ENCODE peak calls at places on chromosomes 6 and 20, in five cellular contexts. A is kidney, I is PC-9, F is pancreas, J is uterus. Z is an unnamed sample. For H3K36me3, the result is how much of the 10 kb centered on the place peaks cover.

GRCh38 chr6:136979206-136979605 is 57.1 kb downstream of the SLC35D3 start:
- DNase-seq in J (no peak), I (no peak), F (no peak), A (no peak), Z (no peak)

GRCh38 chr20:52193886-52194545 is 2.4 kb upstream of the ZFP64 start:
- DNase-seq in F (no peak), A (no peak), J (no peak), I (no peak), Z (no peak)

GRCh38 chr6:34145161-34146020 is 496 bp downstream of the GRM4 start:
- DNase-seq in I (no peak), A (peak), F (peak), J (no peak), Z (no peak)

GRCh38 chr20:49543071-49543857 is 24.7 kb downstream of the PTGIS start:
- DNase-seq in I (no peak), A (no peak), J (no peak), F (no peak), Z (no peak)

GRCh38 chr6:31180500-31180899 is 10.0 kb upstream of the POU5F1 start:
- DNase-seq in F (peak), J (peak), I (no peak), A (peak), Z (peak)

GRCh38 chr20:19913927-19914614 is 103.1 kb upstream of the NAA20 start:
- DNase-seq in I (peak), A (no peak), J (no peak), F (no peak), Z (no peak)

GRCh38 chr6:169738972-169739529 is 12.3 kb downstream of the DYNLT2 start:
- DNase-seq in A (no peak), J (no peak), F (no peak), I (no peak), Z (no peak)

GRCh38 chr6:33896391-33897192 is 92.8 kb upstream of the MLN start:
- DNase-seq in A (peak), J (peak), F (no peak), I (no peak), Z (no peak)

GRCh38 chr6:4129446-4129845 is 5.9 kb downstream of the ECI2 start:
- DNase-seq in A (no peak), F (no peak), I (no peak), J (no peak), Z (no peak)

GRCh38 chr6:11363881-11364576 is 131.6 kb upstream of the NEDD9 start:
- DNase-seq in I (no peak), J (no peak), F (no peak), A (no peak), Z (no peak)

GRCh38 chr20:25139061-25139705 is 56.3 kb upstream of the ENTPD6 start:
- DNase-seq in F (no peak), J (no peak), I (no peak), A (no peak), Z (no peak)

GRCh38 chr6:141472123-141472522 is 660.6 kb upstream of the GJE1 start:
- DNase-seq in F (no peak), J (no peak), A (no peak), I (no peak), Z (no peak)

GRCh38 chr20:53080969-53081871 is 109.1 kb downstream of the TSHZ2 start:
- DNase-seq in I (no peak), J (no peak), F (peak), A (no peak), Z (no peak)

GRCh38 chr20:52889225-52889624 is 82.9 kb upstream of the TSHZ2 start:
- DNase-seq in I (no peak), A (no peak), F (no peak), J (no peak), Z (peak)

GRCh38 chr6:35601331-35602132 is 87.2 kb downstream of the FKBP5 start:
- DNase-seq in I (peak), J (peak), F (no peak), A (no peak), Z (peak)

GRCh38 chr6:131744888-131745287 is 34.1 kb upstream of the CTAGE9 start:
- DNase-seq in I (peak), F (no peak), A (no peak), J (no peak), Z (no peak)

GRCh38 chr20:17610566-17611289 is 40.9 kb downstream of the DSTN start:
- DNase-seq in J (no peak), I (no peak), A (peak), F (peak), Z (no peak)

DNA sequence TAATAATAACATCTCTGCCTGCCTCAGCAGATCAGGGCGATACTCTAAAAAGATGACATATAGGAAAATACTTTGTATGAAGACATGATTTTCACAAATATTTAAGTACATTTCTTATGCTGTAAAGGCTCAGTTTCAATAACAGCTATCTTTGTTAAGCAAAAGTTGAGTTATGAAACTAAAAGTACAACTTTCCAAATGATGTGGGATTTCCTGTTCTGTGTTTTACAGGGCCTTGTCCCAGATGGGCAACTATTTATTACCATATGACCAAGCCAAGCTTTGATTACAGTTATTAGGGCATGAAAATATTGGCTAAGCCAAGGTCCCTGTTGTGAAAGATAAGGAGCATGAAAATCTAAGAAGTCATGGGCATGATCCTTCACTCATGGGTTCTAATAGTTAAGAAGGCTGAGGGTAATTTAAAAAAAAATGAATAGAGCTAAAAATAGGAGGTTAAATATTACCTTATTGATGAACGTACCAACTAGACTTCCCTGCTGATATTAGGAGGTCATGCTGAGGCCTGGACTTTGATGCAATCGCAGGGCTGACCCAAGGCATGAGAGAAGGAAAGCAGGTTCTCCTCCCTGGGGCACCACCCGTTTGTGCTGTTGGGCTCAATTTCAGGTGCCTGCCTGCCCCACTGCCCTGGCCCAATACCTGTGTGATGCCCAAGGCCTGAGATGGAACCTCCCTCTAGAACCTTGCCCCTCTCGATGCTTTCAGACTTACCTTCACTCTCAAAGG is 294.4 kb upstream of the PRDM1 start:
- DNase-seq in A (no peak), I (no peak), F (no peak), J (no peak), Z (no peak)
- H3K4me3 ChIP-seq in A (no peak), I (no peak), F (no peak), J (no peak), Z (no peak)

DNA sequence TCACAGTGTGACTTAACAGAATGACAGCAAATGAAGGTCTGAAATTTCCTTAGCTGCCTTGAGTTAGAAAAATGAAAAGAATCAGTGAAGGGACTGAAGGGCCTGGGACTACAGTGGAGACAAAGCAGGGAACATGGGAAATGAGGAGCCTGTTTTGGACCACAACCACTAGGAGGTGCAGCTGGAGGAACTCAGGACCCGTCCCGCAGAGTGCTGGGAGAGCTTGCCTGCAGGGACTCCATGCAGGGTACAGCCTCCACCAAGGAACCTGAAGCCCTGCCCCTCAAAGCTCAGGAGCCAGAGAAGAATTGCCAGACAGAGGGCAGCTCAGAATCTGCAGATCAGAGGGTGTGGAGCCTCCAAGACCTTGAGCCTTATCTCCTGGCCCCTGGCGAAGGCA is 50.7 kb downstream of the LRFN2 start:
- DNase-seq in I (no peak), J (no peak), A (no peak), F (no peak), Z (no peak)
- TF ChIP-seq CTCF in I (no peak), J (no peak), A (no peak), F (no peak), Z (peak)

GRCh38 chr6:155442562-155442961 is 13.1 kb downstream of the NOX3 start:
- DNase-seq in I (no peak), J (no peak), F (no peak), A (no peak), Z (no peak)
- H3K36me3 ChIP-seq in I (under half), J (under half), F (under half), A (under half), Z (under half)

GRCh38 chr6:72619883-72620696 is 1.8 kb upstream of the KCNQ5 start:
- DNase-seq in J (no peak), A (peak), F (peak), I (no peak), Z (no peak)

GRCh38 chr6:72622094-72622540 is 253 bp downstream of the KCNQ5 start:
- DNase-seq in A (peak), J (no peak), I (no peak), F (peak), Z (no peak)

GRCh38 chr6:72621243-72622093 is at the start of gene KCNQ5:
- DNase-seq in I (no peak), A (peak), F (peak), J (no peak), Z (no peak)

GRCh38 chr6:72623808-72624207 is 1.9 kb downstream of the KCNQ5 start:
- DNase-seq in A (no peak), I (no peak), F (no peak), J (no peak), Z (no peak)

DNA sequence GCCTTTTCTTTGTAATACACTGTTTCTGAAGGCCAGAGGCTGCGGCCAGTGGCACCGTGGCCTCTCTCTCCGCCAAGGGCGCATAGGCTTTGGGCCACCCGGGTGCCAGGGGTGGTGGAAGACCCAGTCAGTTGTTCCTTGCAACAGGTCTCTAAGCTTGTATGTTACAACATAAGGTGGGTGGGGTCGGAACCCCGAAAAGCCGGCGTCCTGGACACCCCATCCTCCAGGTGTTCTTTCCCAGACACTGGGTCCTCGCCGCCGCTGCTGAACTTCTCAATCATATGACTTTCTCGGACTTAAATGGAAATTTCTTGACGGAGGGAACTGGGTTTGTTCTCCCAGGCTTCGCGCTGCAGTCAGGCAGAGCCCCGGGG is 1.0 kb upstream of the KCNQ5 start:
- DNase-seq in A (peak), I (no peak), J (no peak), F (peak), Z (no peak)
- H3K4me3 ChIP-seq in A (no peak), I (no peak), J (no peak), F (peak), Z (peak)

GRCh38 chr6:2448826-2449571 is 203.6 kb upstream of the GMDS start:
- DNase-seq in I (peak), J (no peak), A (no peak), F (no peak), Z (no peak)
- TF ChIP-seq CTCF in I (peak), J (peak), A (peak), F (peak), Z (peak)

GRCh38 chr6:161117329-161117707 is 125.7 kb downstream of the MAP3K4 start:
- DNase-seq in A (no peak), J (no peak), F (no peak), I (no peak), Z (no peak)
- H3K36me3 ChIP-seq in A (under half), J (under half), F (under half), I (under half), Z (under half)

GRCh38 chr6:8831366-8832152 is 396.2 kb upstream of the SLC35B3 start:
- DNase-seq in I (no peak), A (no peak), J (no peak), F (no peak), Z (no peak)
- H3K4me3 ChIP-seq in I (no peak), A (no peak), J (no peak), F (no peak), Z (no peak)

GRCh38 chr20:23078994-23079364 is 7.1 kb downstream of the CD93 start:
- DNase-seq in A (no peak), I (no peak), F (no peak), J (no peak), Z (no peak)
- TF ChIP-seq CTCF in A (no peak), I (peak), F (no peak), J (no peak), Z (no peak)

GRCh38 chr6:25112207-25112874 is 166.8 kb upstream of the CARMIL1 start:
- DNase-seq in I (no peak), A (no peak), F (no peak), J (no peak), Z (no peak)
- H3K36me3 ChIP-seq in I (under half), A (under half), F (under half), J (under half), Z (under half)

GRCh38 chr6:116248577-116248976 is 5.3 kb downstream of the TSPYL4 start:
- DNase-seq in A (no peak), I (no peak), F (no peak), J (no peak), Z (no peak)
- H3K4me3 ChIP-seq in A (no peak), I (no peak), F (no peak), J (no peak), Z (no peak)

Z was measured in BJ.